ENCODE peak calls at places on chromosomes 1 and 21, in ten cellular contexts. One of them, this sample, is unnamed. For H3K4me1, the result is how much of the 10 kb centered on the place peaks cover.

GRCh38 chr1:92691937-92692336 is 93.0 kb downstream of the EVI5 start:
- DNase-seq in right lobe of liver: no peak
- DNase-seq in stomach: no peak
- DNase-seq in ovary: no peak
- DNase-seq in breast epithelium: no peak
- DNase-seq in uterus: no peak
- DNase-seq in body of pancreas: no peak
- DNase-seq in IMR-90: no peak
- DNase-seq in transverse colon: no peak
- DNase-seq in esophagus squamous epithelium: no peak
- DNase-seq in this sample: no peak

GRCh38 chr1:19311503-19311930 is 427 bp downstream of the AKR7A2 start:
- DNase-seq in transverse colon: no peak
- DNase-seq in esophagus squamous epithelium: no peak
- DNase-seq in ovary: no peak
- DNase-seq in breast epithelium: no peak
- DNase-seq in stomach: no peak
- DNase-seq in body of pancreas: peak
- DNase-seq in uterus: no peak
- DNase-seq in IMR-90: no peak
- DNase-seq in right lobe of liver: no peak
- DNase-seq in this sample: no peak

GRCh38 chr1:1806890-1807289 is 28.6 kb upstream of the NADK start:
- DNase-seq in right lobe of liver: no peak
- DNase-seq in uterus: no peak
- DNase-seq in ovary: no peak
- DNase-seq in stomach: no peak
- DNase-seq in IMR-90: peak
- DNase-seq in breast epithelium: no peak
- DNase-seq in transverse colon: no peak
- DNase-seq in body of pancreas: no peak
- DNase-seq in esophagus squamous epithelium: no peak
- DNase-seq in this sample: no peak

GRCh38 chr21:39087238-39087975 is 95.8 kb downstream of the PSMG1 start:
- DNase-seq in ovary: no peak
- DNase-seq in stomach: no peak
- DNase-seq in uterus: no peak
- DNase-seq in IMR-90: no peak
- DNase-seq in transverse colon: no peak
- DNase-seq in esophagus squamous epithelium: no peak
- DNase-seq in breast epithelium: no peak
- DNase-seq in body of pancreas: no peak
- DNase-seq in right lobe of liver: no peak
- DNase-seq in this sample: no peak

GRCh38 chr1:33343539-33343938 is 22.6 kb upstream of the A3GALT2 start:
- DNase-seq in breast epithelium: no peak
- DNase-seq in transverse colon: no peak
- DNase-seq in ovary: no peak
- DNase-seq in esophagus squamous epithelium: no peak
- DNase-seq in stomach: no peak
- DNase-seq in right lobe of liver: no peak
- DNase-seq in IMR-90: no peak
- DNase-seq in uterus: no peak
- DNase-seq in body of pancreas: no peak
- DNase-seq in this sample: no peak

GRCh38 chr1:13725714-13726175 is 25.8 kb downstream of the PRDM2 start:
- DNase-seq in IMR-90: peak
- DNase-seq in transverse colon: peak
- DNase-seq in stomach: peak
- DNase-seq in breast epithelium: peak
- DNase-seq in uterus: no peak
- DNase-seq in ovary: no peak
- DNase-seq in esophagus squamous epithelium: no peak
- DNase-seq in right lobe of liver: no peak
- DNase-seq in body of pancreas: peak
- DNase-seq in this sample: peak

GRCh38 chr1:82893712-82894111 is 1093.0 kb downstream of the ADGRL2 start:
- DNase-seq in esophagus squamous epithelium: no peak
- DNase-seq in uterus: no peak
- DNase-seq in transverse colon: no peak
- DNase-seq in stomach: no peak
- DNase-seq in right lobe of liver: no peak
- DNase-seq in IMR-90: no peak
- DNase-seq in body of pancreas: no peak
- DNase-seq in breast epithelium: no peak
- DNase-seq in ovary: no peak
- DNase-seq in this sample: no peak

GRCh38 chr1:5708266-5708978 is 283.8 kb downstream of the NPHP4 start:
- DNase-seq in right lobe of liver: no peak
- DNase-seq in esophagus squamous epithelium: no peak
- DNase-seq in uterus: no peak
- DNase-seq in body of pancreas: no peak
- DNase-seq in breast epithelium: no peak
- DNase-seq in stomach: no peak
- DNase-seq in IMR-90: no peak
- DNase-seq in ovary: no peak
- DNase-seq in transverse colon: no peak
- DNase-seq in this sample: no peak

GRCh38 chr1:17567582-17567981 is 28.1 kb downstream of the ARHGEF10L start:
- DNase-seq in esophagus squamous epithelium: no peak
- DNase-seq in stomach: no peak
- DNase-seq in IMR-90: peak
- DNase-seq in uterus: peak
- DNase-seq in breast epithelium: no peak
- DNase-seq in body of pancreas: no peak
- DNase-seq in ovary: peak
- DNase-seq in transverse colon: no peak
- DNase-seq in right lobe of liver: no peak
- DNase-seq in this sample: no peak

GRCh38 chr1:240562779-240563178 is 49.2 kb downstream of the GREM2 start:
- DNase-seq in transverse colon: no peak
- DNase-seq in right lobe of liver: no peak
- DNase-seq in esophagus squamous epithelium: no peak
- DNase-seq in stomach: no peak
- DNase-seq in uterus: no peak
- DNase-seq in ovary: no peak
- DNase-seq in breast epithelium: no peak
- DNase-seq in body of pancreas: no peak
- DNase-seq in IMR-90: no peak
- DNase-seq in this sample: no peak

GRCh38 chr1:237879195-237879594 is 11.5 kb downstream of the ZP4 start:
- DNase-seq in right lobe of liver: no peak
- DNase-seq in uterus: no peak
- DNase-seq in body of pancreas: no peak
- DNase-seq in stomach: no peak
- DNase-seq in breast epithelium: no peak
- DNase-seq in esophagus squamous epithelium: no peak
- DNase-seq in transverse colon: no peak
- DNase-seq in IMR-90: peak
- DNase-seq in ovary: no peak
- DNase-seq in this sample: no peak

GRCh38 chr1:16719571-16720402 is 20.5 kb upstream of the RNU1-4 start:
- DNase-seq in ovary: peak
- DNase-seq in breast epithelium: no peak
- DNase-seq in uterus: no peak
- DNase-seq in right lobe of liver: peak
- DNase-seq in esophagus squamous epithelium: no peak
- DNase-seq in IMR-90: no peak
- DNase-seq in body of pancreas: peak
- DNase-seq in stomach: peak
- DNase-seq in transverse colon: peak
- DNase-seq in this sample: no peak

GRCh38 chr1:35180776-35181374 is 12.1 kb downstream of the SFPQ start:
- DNase-seq in stomach: no peak
- DNase-seq in transverse colon: no peak
- DNase-seq in breast epithelium: no peak
- DNase-seq in body of pancreas: no peak
- DNase-seq in uterus: no peak
- DNase-seq in ovary: no peak
- DNase-seq in IMR-90: peak
- DNase-seq in right lobe of liver: no peak
- DNase-seq in esophagus squamous epithelium: no peak
- DNase-seq in this sample: no peak
- TF ChIP-seq POLR2A in stomach: no peak
- TF ChIP-seq POLR2A in transverse colon: no peak
- TF ChIP-seq POLR2A in breast epithelium: no peak
- TF ChIP-seq POLR2A in body of pancreas: no peak
- TF ChIP-seq POLR2A in uterus: no peak
- TF ChIP-seq POLR2A in ovary: no peak
- TF ChIP-seq POLR2A in IMR-90: no peak
- TF ChIP-seq POLR2A in right lobe of liver: no peak
- TF ChIP-seq POLR2A in esophagus squamous epithelium: no peak
- TF ChIP-seq POLR2A in this sample: no peak

DNA sequence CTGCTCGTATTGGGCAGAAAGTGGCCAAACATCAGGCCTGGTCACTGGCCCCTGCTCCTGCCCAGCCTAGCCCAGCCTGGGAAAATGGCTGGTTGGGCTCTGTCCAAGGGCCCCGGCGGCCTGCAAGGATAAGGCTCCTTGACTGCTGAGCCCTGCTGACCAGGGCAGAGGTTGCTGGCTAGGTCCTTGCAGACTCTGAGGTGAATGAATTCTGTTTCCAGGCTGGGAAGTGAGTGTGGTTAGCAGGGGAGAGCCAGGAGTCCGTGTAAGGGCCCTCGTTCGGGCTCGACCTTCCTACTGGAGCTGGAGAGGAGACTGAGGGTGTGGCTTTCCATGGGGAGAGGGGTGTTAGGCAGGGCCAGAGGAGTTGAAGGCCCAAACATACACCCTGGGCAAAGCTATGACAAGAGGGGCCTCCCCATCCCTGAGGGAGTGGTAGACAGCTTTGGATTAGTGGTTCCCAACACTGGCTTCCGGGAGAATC is 20.6 kb downstream of the CSF1 start:
- DNase-seq in breast epithelium: peak
- DNase-seq in esophagus squamous epithelium: no peak
- DNase-seq in right lobe of liver: peak
- DNase-seq in transverse colon: peak
- DNase-seq in body of pancreas: peak
- DNase-seq in IMR-90: peak
- DNase-seq in stomach: peak
- DNase-seq in ovary: peak
- DNase-seq in uterus: peak
- DNase-seq in this sample: peak
- H3K4me1 ChIP-seq in breast epithelium: under half
- H3K4me1 ChIP-seq in esophagus squamous epithelium: under half
- H3K4me1 ChIP-seq in right lobe of liver: under half
- H3K4me1 ChIP-seq in transverse colon: half or more
- H3K4me1 ChIP-seq in body of pancreas: half or more
- H3K4me1 ChIP-seq in IMR-90: under half
- H3K4me1 ChIP-seq in stomach: half or more
- H3K4me1 ChIP-seq in ovary: under half
- H3K4me1 ChIP-seq in uterus: under half
- H3K4me1 ChIP-seq in this sample: under half

GRCh38 chr1:46302091-46303037 is 1.1 kb downstream of the LRRC41 start:
- DNase-seq in body of pancreas: peak
- DNase-seq in stomach: peak
- DNase-seq in uterus: peak
- DNase-seq in transverse colon: peak
- DNase-seq in breast epithelium: peak
- DNase-seq in ovary: peak
- DNase-seq in esophagus squamous epithelium: no peak
- DNase-seq in IMR-90: peak
- DNase-seq in right lobe of liver: peak
- DNase-seq in this sample: peak

GRCh38 chr1:46300673-46301405 is 2.6 kb downstream of the LRRC41 start:
- DNase-seq in esophagus squamous epithelium: no peak
- DNase-seq in right lobe of liver: no peak
- DNase-seq in uterus: peak
- DNase-seq in body of pancreas: peak
- DNase-seq in stomach: no peak
- DNase-seq in ovary: no peak
- DNase-seq in IMR-90: peak
- DNase-seq in transverse colon: no peak
- DNase-seq in breast epithelium: peak
- DNase-seq in this sample: peak

GRCh38 chr1:46303872-46304326 is 401 bp downstream of the UQCRH start:
- DNase-seq in transverse colon: no peak
- DNase-seq in esophagus squamous epithelium: no peak
- DNase-seq in body of pancreas: no peak
- DNase-seq in ovary: no peak
- DNase-seq in IMR-90: no peak
- DNase-seq in uterus: no peak
- DNase-seq in right lobe of liver: no peak
- DNase-seq in stomach: no peak
- DNase-seq in breast epithelium: no peak
- DNase-seq in this sample: no peak

GRCh38 chr1:46301406-46302090 is 1.9 kb downstream of the LRRC41 start:
- DNase-seq in breast epithelium: no peak
- DNase-seq in IMR-90: peak
- DNase-seq in right lobe of liver: no peak
- DNase-seq in uterus: peak
- DNase-seq in transverse colon: no peak
- DNase-seq in esophagus squamous epithelium: no peak
- DNase-seq in body of pancreas: no peak
- DNase-seq in stomach: peak
- DNase-seq in ovary: peak
- DNase-seq in this sample: peak

DNA sequence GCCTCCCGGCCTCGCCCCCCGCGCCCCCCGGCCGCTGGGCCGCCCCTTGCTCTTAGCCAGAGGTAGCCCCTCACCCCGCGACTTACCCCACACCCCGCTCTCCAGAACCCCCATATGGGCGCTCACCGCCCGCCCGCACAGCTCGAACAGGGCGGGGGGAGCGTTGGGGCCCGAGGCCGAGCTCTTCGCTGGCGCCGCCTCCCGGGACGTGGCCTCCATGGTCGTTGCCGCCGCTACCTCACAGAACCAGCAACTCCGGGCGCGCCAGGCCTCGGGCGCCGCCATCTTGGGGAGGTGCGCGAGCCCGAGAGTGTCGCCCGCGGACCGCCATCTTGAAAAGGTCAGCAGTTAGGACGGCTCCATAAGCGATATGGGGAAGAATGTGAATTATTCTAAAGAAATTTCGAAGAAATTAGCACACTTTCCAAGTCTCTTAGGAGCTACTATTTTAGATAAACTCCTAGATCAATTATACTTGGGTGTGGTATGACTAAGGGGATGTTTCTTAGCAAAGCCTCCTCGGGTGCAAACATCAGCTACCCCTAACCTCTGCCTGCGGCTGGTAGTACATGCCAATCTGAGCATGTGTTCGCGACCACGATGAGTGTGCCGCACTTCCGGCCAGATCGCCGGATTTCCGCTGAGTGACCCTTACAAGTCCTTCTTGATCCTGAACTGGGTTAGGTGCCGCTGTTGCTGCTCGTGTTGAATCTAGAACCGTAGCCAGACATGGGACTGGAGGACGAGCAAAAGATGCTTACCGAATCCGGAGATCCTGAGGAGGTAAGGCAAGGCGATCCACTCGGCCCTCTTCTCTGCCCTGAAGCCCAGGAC is at the start of the genes LRRC41 and UQCRH:
- DNase-seq in uterus: peak
- DNase-seq in breast epithelium: peak
- DNase-seq in right lobe of liver: peak
- DNase-seq in stomach: peak
- DNase-seq in esophagus squamous epithelium: peak
- DNase-seq in transverse colon: peak
- DNase-seq in body of pancreas: peak
- DNase-seq in IMR-90: peak
- DNase-seq in ovary: peak
- DNase-seq in this sample: peak
- TF ChIP-seq POLR2A in uterus: peak
- TF ChIP-seq POLR2A in breast epithelium: peak
- TF ChIP-seq POLR2A in right lobe of liver: peak
- TF ChIP-seq POLR2A in stomach: no peak
- TF ChIP-seq POLR2A in esophagus squamous epithelium: peak
- TF ChIP-seq POLR2A in transverse colon: peak
- TF ChIP-seq POLR2A in body of pancreas: peak
- TF ChIP-seq POLR2A in IMR-90: peak
- TF ChIP-seq POLR2A in ovary: peak
- TF ChIP-seq POLR2A in this sample: peak

GRCh38 chr1:6867688-6868370 is 82.6 kb downstream of the CAMTA1 start:
- DNase-seq in stomach: no peak
- DNase-seq in right lobe of liver: no peak
- DNase-seq in body of pancreas: no peak
- DNase-seq in ovary: no peak
- DNase-seq in esophagus squamous epithelium: no peak
- DNase-seq in IMR-90: no peak
- DNase-seq in uterus: no peak
- DNase-seq in transverse colon: no peak
- DNase-seq in breast epithelium: no peak
- DNase-seq in this sample: no peak
- H3K4me1 ChIP-seq in stomach: under half
- H3K4me1 ChIP-seq in right lobe of liver: under half
- H3K4me1 ChIP-seq in body of pancreas: under half
- H3K4me1 ChIP-seq in ovary: under half
- H3K4me1 ChIP-seq in esophagus squamous epithelium: under half
- H3K4me1 ChIP-seq in IMR-90: under half
- H3K4me1 ChIP-seq in uterus: under half
- H3K4me1 ChIP-seq in transverse colon: under half
- H3K4me1 ChIP-seq in breast epithelium: under half
- H3K4me1 ChIP-seq in this sample: under half